ENCODE peak calls at places on chromosomes 11 and 22, in four cellular contexts. F, U, S and R are unnamed samples. For H3K4me1, the result is how much of the 10 kb centered on the place peaks cover.

GRCh38 chr22:25929479-25929878 is 187.5 kb downstream of the MYO18B start:
- DNase-seq in F (no peak), U (no peak), S (no peak), R (no peak)

GRCh38 chr11:14184548-14184947 is 174.4 kb downstream of the RRAS2 start:
- DNase-seq in F (no peak), U (no peak), S (no peak), R (no peak)

GRCh38 chr11:77151804-77152513 is 23.9 kb downstream of the MYO7A start:
- DNase-seq in F (no peak), U (no peak), S (peak), R (no peak)

GRCh38 chr22:33116846-33117547 is 58.8 kb upstream of the SYN3 start:
- DNase-seq in F (no peak), U (no peak), S (no peak), R (no peak)

GRCh38 chr11:77065878-77066228 is 918 bp upstream of the CAPN5 start:
- DNase-seq in F (no peak), U (peak), S (peak), R (no peak)

GRCh38 chr11:94623120-94623735 is 56.1 kb downstream of the PIWIL4 start:
- DNase-seq in F (peak), U (no peak), S (peak), R (peak)

GRCh38 chr11:106202935-106203620 is 125.6 kb downstream of the AASDHPPT start:
- DNase-seq in F (no peak), U (no peak), S (no peak), R (no peak)

GRCh38 chr22:44994399-44995281 is 15.2 kb downstream of the PHF21B start:
- DNase-seq in F (no peak), U (no peak), S (no peak), R (no peak)

GRCh38 chr11:77497368-77497767 is 23.5 kb upstream of the PAK1 start:
- DNase-seq in F (no peak), U (no peak), S (no peak), R (no peak)

GRCh38 chr11:77473001-77473800 is 693 bp downstream of the PAK1 start:
- DNase-seq in F (no peak), U (peak), S (peak), R (peak)

GRCh38 chr11:6635082-6635932 is 16.1 kb upstream of the TPP1 start:
- DNase-seq in F (no peak), U (peak), S (peak), R (no peak)

GRCh38 chr11:2211113-2211971 is 39.7 kb upstream of the TH start:
- DNase-seq in F (peak), U (peak), S (peak), R (peak)

GRCh38 chr11:132910016-132910760 is 622.1 kb downstream of the OPCML start:
- DNase-seq in F (no peak), U (no peak), S (no peak), R (no peak)

GRCh38 chr11:76214968-76215548 is 8.8 kb upstream of the WNT11 start:
- DNase-seq in F (no peak), U (no peak), S (no peak), R (no peak)

GRCh38 chr22:48949375-48950149 is 878.1 kb downstream of the BRD1 start:
- DNase-seq in F (no peak), U (no peak), S (peak), R (no peak)

GRCh38 chr22:41401781-41402648 is 20.3 kb downstream of the TEF start:
- DNase-seq in F (no peak), U (peak), S (peak), R (peak)

GRCh38 chr11:119188067-119188466 is 2.8 kb downstream of the NHERF4 start:
- DNase-seq in F (no peak), U (no peak), S (no peak), R (no peak)

GRCh38 chr11:124602193-124602592 is 9.0 kb upstream of the PANX3 start:
- DNase-seq in F (peak), U (no peak), S (no peak), R (no peak)

GRCh38 chr11:72353861-72354260 is 80.5 kb downstream of the CLPB start:
- DNase-seq in F (no peak), U (no peak), S (no peak), R (no peak)

GRCh38 chr11:45484326-45484725 is 181.1 kb downstream of the CHST1 start:
- DNase-seq in F (no peak), U (no peak), S (no peak), R (no peak)

GRCh38 chr11:21514298-21514697 is 678.6 kb upstream of the ANO5 start:
- DNase-seq in F (no peak), U (no peak), S (no peak), R (peak)

GRCh38 chr11:74371269-74372039 is 26.8 kb downstream of the PGM2L1 start:
- DNase-seq in F (no peak), U (no peak), S (no peak), R (no peak)

GRCh38 chr11:75308116-75308515 is 43.3 kb downstream of the ARRB1 start:
- DNase-seq in F (no peak), U (no peak), S (no peak), R (no peak)

GRCh38 chr11:119855066-119855465 is 126.1 kb upstream of the NECTIN1 start:
- DNase-seq in F (no peak), U (no peak), S (no peak), R (no peak)

GRCh38 chr11:22666700-22667439 is 459 bp downstream of the GAS2 start:
- DNase-seq in F (no peak), U (peak), S (peak), R (peak)

GRCh38 chr11:3905080-3905953 is 49.9 kb downstream of the STIM1 start:
- DNase-seq in F (peak), U (no peak), S (peak), R (no peak)

GRCh38 chr11:33377100-33377851 is 120.1 kb downstream of the HIPK3 start:
- DNase-seq in F (no peak), U (no peak), S (no peak), R (no peak)

GRCh38 chr11:44518968-44519550 is 46.4 kb upstream of the CD82 start:
- DNase-seq in F (no peak), U (no peak), S (no peak), R (no peak)

GRCh38 chr11:1041936-1042608 is 5.6 kb upstream of the MUC6 start:
- DNase-seq in F (no peak), U (peak), S (peak), R (peak)

GRCh38 chr22:38513063-38513462 is 7.0 kb upstream of the DDX17 start:
- DNase-seq in F (no peak), U (no peak), S (peak), R (no peak)

GRCh38 chr11:16111690-16112089 is 244.7 kb downstream of the SOX6 start:
- DNase-seq in F (no peak), U (no peak), S (no peak), R (no peak)

GRCh38 chr11:128624269-128625170 is 37.2 kb upstream of the ETS1 start:
- DNase-seq in F (no peak), U (no peak), S (peak), R (peak)

GRCh38 chr11:120121336-120121735 is 16.6 kb downstream of the TRIM29 start:
- DNase-seq in F (no peak), U (no peak), S (no peak), R (no peak)

GRCh38 chr11:125224391-125225015 is 60.0 kb downstream of the PKNOX2 start:
- DNase-seq in F (peak), U (peak), S (no peak), R (peak)

GRCh38 chr22:36218648-36219047 is 17.0 kb upstream of the APOL4 start:
- DNase-seq in F (no peak), U (no peak), S (no peak), R (no peak)

GRCh38 chr22:29716814-29717213 is 3.0 kb upstream of the CABP7 start:
- DNase-seq in F (peak), U (peak), S (peak), R (no peak)

GRCh38 chr11:111745719-111746504 is 20.3 kb downstream of the PPP2R1B start:
- DNase-seq in F (no peak), U (no peak), S (no peak), R (no peak)

GRCh38 chr11:15969701-15970329 is 386.5 kb downstream of the SOX6 start:
- DNase-seq in F (no peak), U (no peak), S (no peak), R (no peak)

DNA sequence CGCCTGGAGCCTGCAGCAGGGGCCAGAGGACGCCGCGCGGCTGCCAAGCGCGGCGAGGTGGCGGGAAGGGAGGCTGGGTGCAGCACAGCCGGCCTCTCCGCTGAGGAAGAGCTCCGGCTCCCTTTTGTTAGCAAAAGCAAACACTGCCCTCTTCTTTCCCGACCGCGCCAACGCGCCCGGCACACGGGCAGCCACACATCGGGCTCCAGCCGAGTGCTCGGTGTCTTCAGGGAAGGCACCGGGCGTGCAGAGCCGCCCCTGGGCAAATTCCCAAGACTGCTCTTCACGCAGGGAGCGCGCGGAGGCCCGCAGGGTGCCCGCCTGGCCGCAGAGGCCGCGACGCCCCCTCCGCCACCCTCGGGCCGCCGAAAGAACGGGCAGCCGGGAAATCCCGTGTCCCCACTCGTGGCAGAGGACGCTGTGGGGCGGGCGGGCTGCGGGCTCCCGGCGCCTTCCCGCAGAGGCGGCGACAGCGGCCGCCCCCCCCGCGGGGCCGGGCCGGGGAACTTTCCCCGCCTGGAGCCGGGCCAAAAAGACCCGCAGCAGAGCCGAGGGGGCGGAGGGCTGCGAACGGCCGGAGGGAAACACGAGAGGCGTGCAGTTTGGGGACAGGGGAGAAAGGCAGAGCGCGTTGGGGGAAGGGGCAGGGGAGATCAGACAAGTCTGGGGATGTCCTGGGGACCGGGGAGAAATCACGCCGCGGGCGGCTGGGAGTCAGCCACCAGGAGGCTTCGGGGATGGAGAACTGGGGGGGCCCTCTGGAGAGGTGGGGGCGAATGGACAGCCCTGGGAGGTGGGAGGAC is 931 bp downstream of the CADM1 start:
- DNase-seq in F (no peak), U (peak), S (peak), R (peak)
- TF ChIP-seq CTCF in F (no peak), U (peak), S (no peak), R (no peak)

GRCh38 chr11:7983832-7984590 is 3.1 kb upstream of the EIF3F start:
- DNase-seq in F (no peak), U (no peak), S (no peak), R (no peak)
- H3K27ac ChIP-seq in F (no peak), U (no peak), S (no peak), R (no peak)

GRCh38 chr11:66101055-66101454 is 31.0 kb downstream of the PACS1 start:
- DNase-seq in F (no peak), U (no peak), S (no peak), R (no peak)
- H3K4me1 ChIP-seq in F (under half), U (under half), S (under half), R (under half)

DNA sequence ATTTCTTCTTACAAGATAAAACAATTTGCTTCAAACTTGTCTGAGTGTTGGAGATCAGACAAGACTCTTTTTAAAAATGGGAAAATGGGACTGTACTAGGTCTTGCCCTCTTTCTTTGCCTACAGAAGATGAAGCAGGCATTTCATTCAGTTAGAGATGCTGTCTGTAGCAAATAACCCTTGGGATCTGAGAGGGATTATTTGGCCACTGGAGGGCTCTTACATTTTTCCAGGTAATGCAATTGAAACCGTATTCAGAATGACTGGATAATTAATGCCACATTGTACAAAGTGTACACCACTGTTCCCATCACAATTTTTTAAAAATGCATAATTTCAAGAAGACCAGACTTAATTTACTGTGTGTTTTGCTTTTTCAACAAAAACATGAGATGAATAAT is 258.5 kb upstream of the KIRREL3 start:
- DNase-seq in F (no peak), U (no peak), S (no peak), R (no peak)
- TF ChIP-seq CTCF in F (no peak), U (no peak), S (no peak), R (no peak)

DNA sequence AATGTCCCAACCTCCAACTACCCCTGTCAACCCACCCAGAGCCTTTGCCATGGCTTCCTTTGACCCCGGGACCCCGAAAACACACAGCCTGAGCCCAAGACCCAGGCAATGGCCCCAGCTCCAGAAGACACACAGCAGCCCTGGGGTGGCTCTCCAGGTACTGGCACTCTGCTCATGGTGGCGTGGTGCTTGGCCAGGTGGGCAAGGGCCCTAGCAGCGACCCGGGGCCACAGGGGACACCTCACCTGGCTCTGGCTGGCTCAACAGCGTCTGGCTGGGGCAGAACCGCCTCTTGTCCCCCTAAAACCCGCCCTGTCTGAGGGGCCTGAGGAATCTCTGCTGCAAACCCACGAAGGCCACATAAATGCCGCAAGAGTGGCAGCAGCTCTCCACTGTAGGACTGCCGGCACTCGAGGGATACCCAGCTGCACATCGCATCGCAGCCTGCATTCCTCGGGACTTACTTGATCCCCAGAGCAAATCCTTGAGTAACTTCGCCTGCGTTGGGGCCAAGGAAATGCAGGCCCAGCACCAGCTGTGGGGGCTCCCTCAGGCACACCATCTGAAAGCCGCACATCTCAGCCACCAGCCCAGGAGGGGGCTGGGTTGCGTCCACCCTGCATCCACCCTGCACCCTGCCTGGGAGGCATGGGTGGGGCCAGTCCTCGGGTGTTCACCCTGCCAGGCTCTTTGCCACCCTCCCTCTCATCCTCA is 23.1 kb upstream of the GNB1L start:
- DNase-seq in F (no peak), U (peak), S (no peak), R (no peak)
- H3K27ac ChIP-seq in F (no peak), U (no peak), S (no peak), R (no peak)

GRCh38 chr22:24400037-24400725 is 27.2 kb upstream of the ADORA2A start:
- DNase-seq in F (no peak), U (no peak), S (no peak), R (no peak)

GRCh38 chr22:24400726-24401596 is 26.4 kb upstream of the ADORA2A start:
- DNase-seq in F (no peak), U (no peak), S (no peak), R (no peak)

GRCh38 chr22:24404561-24405275 is 22.7 kb upstream of the ADORA2A start:
- DNase-seq in F (no peak), U (no peak), S (no peak), R (peak)

GRCh38 chr22:24401824-24402434 is 25.5 kb upstream of the ADORA2A start:
- DNase-seq in F (no peak), U (no peak), S (no peak), R (no peak)

GRCh38 chr22:24402460-24403192 is 24.8 kb upstream of the ADORA2A start:
- DNase-seq in F (peak), U (peak), S (peak), R (peak)
- H3K4me1 ChIP-seq in F (under half), U (under half), S (under half), R (under half)

DNA sequence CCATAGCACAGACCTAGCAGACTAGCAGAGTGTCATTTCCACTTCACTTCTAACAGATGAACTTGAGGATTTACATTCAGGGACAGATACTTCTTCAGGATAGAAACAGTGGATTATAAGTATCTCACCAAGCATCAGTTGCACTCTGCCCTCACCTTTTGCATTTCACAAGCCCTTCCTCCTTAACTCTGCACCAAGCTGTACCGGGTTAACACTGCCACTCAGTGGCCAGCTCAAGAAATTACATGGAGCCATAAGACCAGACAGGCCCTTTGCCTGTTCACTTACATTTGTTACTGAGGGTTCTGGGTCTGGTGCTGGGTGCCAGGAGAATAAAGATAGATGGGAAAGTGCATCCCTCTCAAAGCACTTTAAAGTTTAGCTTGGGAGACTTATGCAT is 309.8 kb downstream of the SHANK2 start:
- DNase-seq in F (peak), U (no peak), S (no peak), R (no peak)
- TF ChIP-seq CTCF in F (peak), U (no peak), S (no peak), R (no peak)

GRCh38 chr11:96067160-96067559 is 143.3 kb upstream of the MTMR2 start:
- DNase-seq in F (no peak), U (no peak), S (no peak), R (no peak)
- H3K27ac ChIP-seq in F (no peak), U (no peak), S (no peak), R (no peak)

GRCh38 chr11:86500500-86501170 is 125.9 kb downstream of the CCDC81 start:
- DNase-seq in F (no peak), U (no peak), S (no peak), R (no peak)
- H3K4me1 ChIP-seq in F (under half), U (under half), S (under half), R (under half)

GRCh38 chr11:17563248-17563647 is 16.2 kb downstream of the OTOG start:
- DNase-seq in F (no peak), U (no peak), S (no peak), R (no peak)
- TF ChIP-seq CTCF in F (peak), U (no peak), S (no peak), R (no peak)